ENCODE peak calls at places on chromosomes 6 and 20, in six cellular contexts. X, U, E, Q, C and Z are unnamed samples.

GRCh38 chr20:42134265-42135098 is 516.3 kb upstream of the CHD6 start:
- DNase-seq in X (no peak), U (no peak), E (no peak), Q (no peak), C (no peak), Z (no peak)

GRCh38 chr6:168107191-168107940 is 28.4 kb upstream of the FRMD1 start:
- DNase-seq in X (no peak), U (no peak), E (no peak), Q (no peak), C (no peak), Z (no peak)

GRCh38 chr20:37939701-37940151 is 36.8 kb downstream of the VSTM2L start:
- DNase-seq in X (no peak), U (no peak), E (no peak), Q (peak), C (no peak), Z (no peak)

GRCh38 chr20:45174434-45175364 is at the start of gene PI3:
- DNase-seq in X (no peak), U (no peak), E (no peak), Q (no peak), C (peak), Z (no peak)

GRCh38 chr20:32359633-32360332 is 1.7 kb downstream of the ASXL1 start:
- DNase-seq in X (no peak), U (peak), E (no peak), Q (no peak), C (no peak), Z (peak)

GRCh38 chr6:132365319-132365907 is 35.9 kb downstream of the MOXD1 start:
- DNase-seq in X (no peak), U (no peak), E (no peak), Q (no peak), C (no peak), Z (peak)

GRCh38 chr6:109197061-109197460 is 101.8 kb downstream of the CEP57L1 start:
- DNase-seq in X (no peak), U (no peak), E (no peak), Q (no peak), C (no peak), Z (no peak)

GRCh38 chr20:64083380-64084208 is 604 bp downstream of the LKAAEAR1 start:
- DNase-seq in X (peak), U (no peak), E (peak), Q (peak), C (peak), Z (peak)

GRCh38 chr6:70310063-70310694 is 7.3 kb upstream of the COL9A1 start:
- DNase-seq in X (no peak), U (peak), E (no peak), Q (no peak), C (peak), Z (peak)

GRCh38 chr6:159977242-159978214 is 8.6 kb downstream of the IGF2R start:
- DNase-seq in X (peak), U (no peak), E (no peak), Q (no peak), C (peak), Z (peak)

GRCh38 chr20:54134445-54135220 is 39.2 kb downstream of the CYP24A1 start:
- DNase-seq in X (no peak), U (no peak), E (no peak), Q (no peak), C (peak), Z (peak)

GRCh38 chr20:43755851-43756250 is 29.0 kb upstream of the GTSF1L start:
- DNase-seq in X (no peak), U (no peak), E (no peak), Q (no peak), C (peak), Z (peak)

GRCh38 chr20:12570371-12570770 is 438.4 kb upstream of the SPTLC3 start:
- DNase-seq in X (no peak), U (no peak), E (peak), Q (no peak), C (no peak), Z (no peak)

GRCh38 chr6:16909599-16910360 is 148.5 kb upstream of the ATXN1 start:
- DNase-seq in X (no peak), U (no peak), E (no peak), Q (no peak), C (peak), Z (peak)

GRCh38 chr6:88869263-88870023 is 94.0 kb downstream of the RNGTT start:
- DNase-seq in X (no peak), U (no peak), E (no peak), Q (no peak), C (peak), Z (peak)

GRCh38 chr6:154356690-154357089 is at the start of gene IPCEF1:
- DNase-seq in X (peak), U (no peak), E (no peak), Q (no peak), C (no peak), Z (no peak)

GRCh38 chr6:136077834-136078576 is 172.1 kb downstream of the MTFR2 start:
- DNase-seq in X (no peak), U (peak), E (no peak), Q (no peak), C (peak), Z (peak)

GRCh38 chr6:157090736-157091135 is 232.6 kb downstream of the TMEM242 start:
- DNase-seq in X (no peak), U (no peak), E (no peak), Q (no peak), C (no peak), Z (no peak)

GRCh38 chr6:8858854-8859257 is 423.5 kb upstream of the SLC35B3 start:
- DNase-seq in X (no peak), U (no peak), E (no peak), Q (no peak), C (no peak), Z (no peak)

GRCh38 chr20:48983423-48984400 is 62.2 kb downstream of the ARFGEF2 start:
- DNase-seq in X (no peak), U (peak), E (peak), Q (no peak), C (peak), Z (peak)

GRCh38 chr6:131627724-131628682 is at the start of gene MED23:
- DNase-seq in X (peak), U (peak), E (peak), Q (peak), C (peak), Z (peak)

GRCh38 chr20:53949319-53949839 is 121.0 kb downstream of the BCAS1 start:
- DNase-seq in X (no peak), U (no peak), E (no peak), Q (no peak), C (peak), Z (peak)

GRCh38 chr6:168365422-168366165 is 46.0 kb upstream of the DACT2 start:
- DNase-seq in X (no peak), U (no peak), E (no peak), Q (no peak), C (no peak), Z (no peak)

GRCh38 chr20:53774487-53775203 is 181.0 kb upstream of the ZNF217 start:
- DNase-seq in X (no peak), U (no peak), E (peak), Q (no peak), C (peak), Z (peak)

GRCh38 chr20:43191946-43192847 is 2.5 kb upstream of the PTPRT start:
- DNase-seq in X (no peak), U (no peak), E (peak), Q (no peak), C (no peak), Z (no peak)

GRCh38 chr6:34459899-34460593 is 5.8 kb upstream of the PACSIN1 start:
- DNase-seq in X (no peak), U (peak), E (peak), Q (no peak), C (peak), Z (peak)

GRCh38 chr6:124962617-124963415 is 579 bp downstream of the RNF217 start:
- DNase-seq in X (no peak), U (no peak), E (peak), Q (peak), C (no peak), Z (peak)

GRCh38 chr6:33173228-33174180 is 18.8 kb downstream of the COL11A2 start:
- DNase-seq in X (no peak), U (no peak), E (no peak), Q (no peak), C (no peak), Z (no peak)

GRCh38 chr20:44656447-44656846 is 4.9 kb upstream of the ADA start:
- DNase-seq in X (no peak), U (no peak), E (no peak), Q (no peak), C (no peak), Z (no peak)

DNA sequence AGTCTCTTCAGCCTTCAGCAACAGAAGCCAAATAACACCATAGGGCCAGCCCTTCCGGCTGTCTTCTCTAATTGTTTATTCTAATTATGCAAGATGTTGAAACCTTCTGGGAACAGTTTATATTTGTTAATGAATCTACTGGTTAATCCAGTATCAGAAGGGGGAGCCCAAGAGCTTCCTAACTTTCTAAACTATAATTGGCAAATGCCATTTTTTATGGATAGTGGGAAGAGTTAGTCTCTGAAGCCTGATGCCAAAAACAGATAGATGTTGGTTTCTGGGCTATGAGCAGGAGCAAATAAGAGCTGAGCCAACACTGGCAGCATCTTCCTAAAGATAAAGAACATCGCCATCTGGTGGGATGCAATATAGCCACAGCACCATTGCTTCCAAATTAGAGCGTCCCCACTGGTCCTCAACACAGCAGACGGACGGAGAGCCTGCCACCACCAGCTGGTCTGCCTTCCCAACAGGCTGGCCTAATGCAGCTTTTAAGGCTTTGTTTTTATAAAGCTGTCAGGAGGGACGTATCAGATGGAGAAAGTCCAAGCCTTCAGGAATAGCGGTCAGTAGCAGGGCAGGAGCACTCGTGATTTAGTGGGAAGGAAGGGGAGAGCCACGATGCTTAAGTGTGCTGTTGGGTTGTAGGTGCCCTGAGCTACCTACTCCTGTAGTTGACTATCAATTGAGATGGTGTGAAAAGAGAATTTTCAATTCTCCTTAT is 118.8 kb downstream of the RALGAPA2 start:
- DNase-seq in X (no peak), U (peak), E (peak), Q (no peak), C (peak), Z (peak)
- TF ChIP-seq CTCF in X (peak), U (peak), E (peak), Q (no peak), C (peak), Z (peak)

GRCh38 chr6:68339488-68339887 is 295.6 kb upstream of the ADGRB3 start:
- DNase-seq in X (no peak), U (no peak), E (no peak), Q (no peak), C (no peak), Z (no peak)

DNA sequence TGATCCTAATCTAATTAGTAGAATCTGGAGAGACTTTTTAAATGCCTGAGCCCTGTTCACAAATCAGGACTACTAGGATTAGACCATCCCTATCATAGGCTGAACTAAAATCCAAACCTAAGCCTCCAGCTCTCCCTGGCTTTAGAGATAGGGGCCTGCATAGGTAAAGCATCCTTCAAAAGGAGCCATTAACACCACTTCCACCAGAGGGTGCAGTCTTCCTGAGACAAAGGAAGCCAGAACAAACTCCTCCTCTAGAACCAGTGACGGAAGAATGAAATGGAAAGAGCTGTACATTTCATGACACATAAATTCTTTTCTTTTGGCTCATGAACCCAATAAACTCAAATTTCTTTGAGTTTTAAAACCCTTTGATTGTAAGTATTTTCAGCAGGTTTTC is 291.2 kb upstream of the ADGRB3 start:
- DNase-seq in X (no peak), U (peak), E (peak), Q (no peak), C (peak), Z (peak)
- TF ChIP-seq CTCF in X (peak), U (peak), E (no peak), Q (no peak), C (peak), Z (peak)

GRCh38 chr20:63032861-63033634 is 26.3 kb upstream of the BHLHE23 start:
- DNase-seq in X (no peak), U (no peak), E (no peak), Q (no peak), C (no peak), Z (no peak)
- TF ChIP-seq CTCF in X (no peak), U (no peak), E (no peak), Q (no peak), C (no peak), Z (no peak)

DNA sequence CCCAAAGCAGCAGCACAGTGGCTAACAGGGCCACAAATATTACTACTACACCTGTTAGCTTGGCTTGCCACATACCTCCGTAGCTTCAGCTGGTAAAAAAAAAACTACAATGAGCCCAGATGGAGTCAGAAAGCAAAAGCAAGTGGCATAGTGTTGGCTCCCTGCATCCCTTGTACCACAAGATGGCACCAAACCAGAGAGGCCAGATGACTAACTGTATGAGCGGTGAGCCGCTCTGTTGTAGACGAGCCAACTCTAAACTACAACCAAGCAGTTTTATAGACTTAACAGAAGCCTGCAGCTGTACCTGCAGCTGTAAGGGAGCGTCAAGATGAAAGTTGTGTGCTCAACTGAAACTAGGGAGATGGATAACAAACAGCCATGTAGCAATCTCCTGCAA is 84.5 kb upstream of the MCHR2 start:
- DNase-seq in X (no peak), U (no peak), E (no peak), Q (no peak), C (peak), Z (peak)
- TF ChIP-seq CTCF in X (peak), U (peak), E (peak), Q (no peak), C (peak), Z (peak)

DNA sequence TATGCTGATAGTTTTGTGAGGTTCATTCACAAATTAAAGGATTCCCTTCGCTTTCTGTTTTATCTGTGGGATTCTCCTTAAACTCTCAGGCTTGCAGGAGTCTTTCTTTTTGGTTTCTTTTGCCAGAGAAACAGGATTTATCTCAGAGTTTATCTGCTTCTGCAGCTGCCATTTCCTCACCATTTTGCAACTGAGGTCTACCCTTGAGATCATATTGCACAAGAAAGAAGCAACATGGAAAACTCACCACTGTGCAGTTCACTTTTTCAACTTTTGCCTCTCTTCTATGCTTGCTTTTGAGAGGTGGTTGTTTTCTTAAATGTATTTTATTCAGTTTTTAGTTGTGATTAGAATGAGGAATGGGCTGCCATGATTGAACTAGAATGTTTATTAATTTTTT is 200.9 kb downstream of the PRL start:
- DNase-seq in X (no peak), U (no peak), E (no peak), Q (no peak), C (peak), Z (no peak)
- TF ChIP-seq CTCF in X (no peak), U (no peak), E (no peak), Q (no peak), C (no peak), Z (no peak)

GRCh38 chr6:115643762-115644161 is 416.9 kb downstream of the FRK start:
- DNase-seq in X (no peak), U (no peak), E (no peak), Q (no peak), C (peak), Z (peak)
- TF ChIP-seq CTCF in X (peak), U (no peak), E (no peak), Q (no peak), C (no peak), Z (peak)